ENCODE peak calls at places on chromosome 6, in ten cellular contexts. D is CD8-positive, alpha-beta T cell; L is kidney tubule cell; P is type B pancreatic cell; N is GM03348; H is DMS 273 treated with DMSO at 0.1 percent for 48 hours; X is HepG2; F is neural crest cell; V is foreskin fibroblast; U is adrenal gland. T is an unnamed sample.

GRCh38 chr6:110255356-110255755 is 75.1 kb downstream of the CDC40 start:
- DNase-seq in D (no peak), L (peak), P (no peak), N (peak), H (no peak), X (no peak), F (peak), V (peak), U (peak), T (no peak)

GRCh38 chr6:126217497-126217896 is 122.4 kb upstream of the CENPW start:
- DNase-seq in D (no peak), L (no peak), P (no peak), N (no peak), H (no peak), X (no peak), F (no peak), V (no peak), U (no peak), T (no peak)

GRCh38 chr6:71289039-71289801 is 609 bp downstream of the OGFRL1 start:
- DNase-seq in D (peak), L (peak), P (no peak), N (peak), H (no peak), X (no peak), F (peak), V (no peak), U (peak), T (no peak)

GRCh38 chr6:30263734-30264133 is 50.5 kb upstream of the TRIM26 start:
- DNase-seq in D (no peak), L (peak), P (no peak), N (peak), H (no peak), X (no peak), F (no peak), V (peak), U (peak), T (no peak)

GRCh38 chr6:157298325-157298724 is 25.0 kb downstream of the TMEM242 start:
- DNase-seq in D (no peak), L (no peak), P (no peak), N (no peak), H (no peak), X (no peak), F (no peak), V (no peak), U (no peak), T (no peak)

GRCh38 chr6:18302561-18303439 is 38.5 kb upstream of the DEK start:
- DNase-seq in D (no peak), L (no peak), P (no peak), N (no peak), H (no peak), X (peak), F (no peak), V (no peak), U (no peak), T (no peak)

GRCh38 chr6:33840064-33840926 is 36.5 kb upstream of the MLN start:
- DNase-seq in D (no peak), L (peak), P (no peak), N (peak), H (peak), X (peak), F (no peak), V (peak), U (peak), T (peak)

GRCh38 chr6:11043552-11043960 is 549 bp downstream of the ELOVL2 start:
- DNase-seq in D (no peak), L (no peak), P (peak), N (peak), H (no peak), X (no peak), F (peak), V (no peak), U (peak), T (no peak)

GRCh38 chr6:20669571-20670314 is 135.5 kb downstream of the CDKAL1 start:
- DNase-seq in D (no peak), L (no peak), P (no peak), N (no peak), H (no peak), X (no peak), F (no peak), V (no peak), U (no peak), T (no peak)

GRCh38 chr6:149854532-149854931 is 9.6 kb downstream of the LRP11 start:
- DNase-seq in D (no peak), L (peak), P (no peak), N (no peak), H (no peak), X (no peak), F (no peak), V (no peak), U (no peak), T (no peak)

GRCh38 chr6:127582777-127583462 is 5.9 kb downstream of the C6orf58 start:
- DNase-seq in D (no peak), L (peak), P (no peak), N (peak), H (no peak), X (peak), F (no peak), V (peak), U (no peak), T (no peak)

GRCh38 chr6:107819976-107820551 is 4.0 kb downstream of the SCML4 start:
- DNase-seq in D (peak), L (peak), P (peak), N (no peak), H (no peak), X (no peak), F (no peak), V (peak), U (no peak), T (peak)

GRCh38 chr6:130116273-130116672 is 97.9 kb downstream of the L3MBTL3 start:
- DNase-seq in D (no peak), L (peak), P (no peak), N (no peak), H (no peak), X (no peak), F (no peak), V (no peak), U (no peak), T (no peak)

GRCh38 chr6:137903933-137904821 is 37.1 kb downstream of the TNFAIP3 start:
- DNase-seq in D (no peak), L (peak), P (no peak), N (no peak), H (no peak), X (peak), F (no peak), V (peak), U (no peak), T (no peak)

GRCh38 chr6:12548526-12548925 is 168.0 kb upstream of the PHACTR1 start:
- DNase-seq in D (no peak), L (peak), P (no peak), N (peak), H (no peak), X (no peak), F (no peak), V (peak), U (no peak), T (no peak)

GRCh38 chr6:38092462-38092861 is 272.9 kb downstream of the ZFAND3 start:
- DNase-seq in D (no peak), L (no peak), P (no peak), N (no peak), H (no peak), X (no peak), F (no peak), V (no peak), U (no peak), T (no peak)

GRCh38 chr6:109454483-109455160 is 950 bp downstream of the MICAL1 start:
- DNase-seq in D (peak), L (no peak), P (no peak), N (peak), H (no peak), X (no peak), F (no peak), V (no peak), U (peak), T (no peak)

GRCh38 chr6:153947817-153948447 is 91.1 kb upstream of the OPRM1 start:
- DNase-seq in D (no peak), L (peak), P (no peak), N (no peak), H (no peak), X (peak), F (peak), V (no peak), U (peak), T (no peak)

GRCh38 chr6:113920663-113921267 is 50.2 kb downstream of the HDAC2 start:
- DNase-seq in D (no peak), L (no peak), P (no peak), N (no peak), H (no peak), X (peak), F (no peak), V (no peak), U (no peak), T (no peak)

GRCh38 chr6:128600397-128600951 is 80.1 kb upstream of the PTPRK start:
- DNase-seq in D (no peak), L (peak), P (no peak), N (peak), H (peak), X (no peak), F (no peak), V (peak), U (no peak), T (no peak)

GRCh38 chr6:55046869-55047422 is 127.4 kb upstream of the HCRTR2 start:
- DNase-seq in D (no peak), L (no peak), P (no peak), N (no peak), H (no peak), X (no peak), F (no peak), V (no peak), U (no peak), T (no peak)

GRCh38 chr6:35449287-35449881 is 2.8 kb upstream of the FANCE start:
- DNase-seq in D (peak), L (peak), P (no peak), N (peak), H (peak), X (peak), F (no peak), V (peak), U (no peak), T (no peak)

T was measured in right atrium auricular region.